ENCODE peak calls at places on chromosomes 16 and 17, in eight cellular contexts. I is stomach, V is right cardiac atrium, Y is left ventricle myocardium inferior, T is GM23248, P is SJSA1, F is mammary epithelial cell, W is tibial artery. L is an unnamed sample.

GRCh38 chr17:11996722-11997146 is 541 bp downstream of the ZNF18 start:
- DNase-seq in T (peak; percentile 72), F (peak; percentile 54), P (no peak), Y (no peak), V (no peak), I (peak; percentile 44), W (no peak), L (no peak)

GRCh38 chr17:65402513-65403086 is 158.8 kb downstream of the AXIN2 start:
- DNase-seq in Y (no peak), I (no peak), V (no peak), T (no peak), F (no peak), W (no peak), P (no peak), L (no peak)

GRCh38 chr16:82070656-82071369 is 35.8 kb downstream of the HSD17B2 start:
- DNase-seq in I (no peak), Y (no peak), P (peak; percentile 49), V (no peak), W (no peak), F (peak; percentile 96), T (peak; percentile 92), L (no peak)

GRCh38 chr16:21664801-21665492 is 1.2 kb downstream of the OTOA start:
- DNase-seq in W (no peak), V (no peak), I (no peak), T (no peak), Y (no peak), F (no peak), P (no peak), L (no peak)

GRCh38 chr16:19745286-19746018 is 27.4 kb downstream of the IQCK start:
- DNase-seq in P (peak; percentile 51), T (peak; percentile 62), V (no peak), I (no peak), F (no peak), Y (no peak), W (no peak), L (no peak)

GRCh38 chr16:87963400-87963799 is 12.2 kb downstream of the BANP start:
- DNase-seq in T (peak; percentile 97), F (peak; percentile 51), I (no peak), W (no peak), V (no peak), P (peak; percentile 84), Y (no peak), L (no peak)

GRCh38 chr17:32725697-32726096 is 151.2 kb downstream of the MYO1D start:
- DNase-seq in P (no peak), W (no peak), Y (no peak), F (no peak), V (no peak), I (no peak), T (no peak), L (no peak)

GRCh38 chr16:81567987-81568748 is 123.6 kb downstream of the CMIP start:
- DNase-seq in F (peak; percentile 81), V (no peak), P (peak; percentile 76), W (no peak), T (peak; percentile 88), Y (no peak), I (peak; percentile 58), L (peak; percentile 29)

GRCh38 chr17:10099051-10099571 is 99.3 kb downstream of the GAS7 start:
- DNase-seq in F (no peak), P (no peak), V (peak; percentile 63), Y (no peak), T (peak; percentile 96), I (no peak), W (peak; percentile 51), L (no peak)

GRCh38 chr16:17526956-17527355 is 56.2 kb upstream of the XYLT1 start:
- DNase-seq in V (no peak), T (no peak), P (no peak), W (no peak), Y (no peak), I (no peak), F (no peak), L (no peak)

GRCh38 chr17:81277421-81277820 is 17.7 kb downstream of the SLC38A10 start:
- DNase-seq in P (no peak), F (no peak), W (no peak), T (no peak), Y (peak; percentile 60), V (peak; percentile 95), I (peak; percentile 48), L (no peak)
- H3K4me3 ChIP-seq in P (no peak overlapping the region), F (no peak overlapping the region), W (no peak overlapping the region), T (no peak overlapping the region), Y (peak overlapping the region; percentile 47), V (no peak overlapping the region), I (peak overlapping the region; percentile 25), L (no peak overlapping the region)

GRCh38 chr17:46011711-46012505 is 12.9 kb downstream of the STH start:
- DNase-seq in V (no peak), F (no peak), W (no peak), T (no peak), Y (no peak), P (no peak), I (no peak), L (peak; percentile 66)

GRCh38 chr17:46013502-46014165 is 14.6 kb downstream of the STH start:
- DNase-seq in W (no peak), P (no peak), I (no peak), Y (no peak), T (peak; percentile 87), F (peak; percentile 22), V (no peak), L (no peak)

GRCh38 chr17:46010597-46011186 is 11.6 kb downstream of the STH start:
- DNase-seq in Y (no peak), P (no peak), W (no peak), T (peak; percentile 13), F (no peak), I (no peak), V (no peak), L (no peak)

GRCh38 chr17:46013127-46013501 is 14.1 kb downstream of the STH start:
- DNase-seq in Y (no peak), F (no peak), P (no peak), W (no peak), V (no peak), T (no peak), I (no peak), L (no peak)

DNA sequence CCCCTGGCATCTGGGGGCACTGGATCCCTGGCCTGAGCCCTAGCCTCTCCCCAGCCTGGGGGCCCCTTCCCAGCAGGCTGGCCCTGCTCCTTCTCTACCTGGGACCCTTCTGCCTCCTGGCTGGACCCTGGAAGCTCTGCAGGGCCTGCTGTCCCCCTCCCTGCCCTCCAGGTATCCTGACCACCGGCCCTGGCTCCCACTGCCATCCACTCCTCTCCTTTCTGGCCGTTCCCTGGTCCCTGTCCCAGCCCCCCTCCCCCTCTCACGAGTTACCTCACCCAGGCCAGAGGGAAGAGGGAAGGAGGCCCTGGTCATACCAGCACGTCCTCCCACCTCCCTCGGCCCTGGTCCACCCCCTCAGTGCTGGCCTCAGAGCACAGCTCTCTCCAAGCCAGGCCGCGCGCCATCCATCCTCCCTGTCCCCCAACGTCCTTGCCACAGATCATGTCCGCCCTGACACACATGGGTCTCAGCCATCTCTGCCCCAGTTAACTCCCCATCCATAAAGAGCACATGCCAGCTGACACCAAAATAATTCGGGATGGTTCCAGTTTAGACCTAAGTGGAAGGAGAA is 13.5 kb downstream of the STH start:
- DNase-seq in T (no peak), W (no peak), F (no peak), I (no peak), P (no peak), V (no peak), Y (no peak), L (no peak)
- H3K4me1 ChIP-seq in T (peaks cover 8% of the 10 kb centered on the region), W (peaks cover 10% of the 10 kb centered on the region), F (peaks cover 5% of the 10 kb centered on the region), I (no peaks in the 10 kb centered on the region), P (no peaks in the 10 kb centered on the region), V (no peaks in the 10 kb centered on the region), Y (no peaks in the 10 kb centered on the region), L (peaks cover 2% of the 10 kb centered on the region)

GRCh38 chr17:73593249-73593965 is 50.8 kb downstream of the SDK2 start:
- DNase-seq in W (no peak), T (no peak), Y (no peak), F (no peak), P (no peak), I (no peak), V (no peak), L (no peak)
- H3K4me3 ChIP-seq in W (no peak overlapping the region), T (no peak overlapping the region), Y (no peak overlapping the region), F (no peak overlapping the region), P (no peak overlapping the region), I (no peak overlapping the region), V (no peak overlapping the region), L (no peak overlapping the region)

GRCh38 chr16:51542856-51543510 is 391.9 kb upstream of the SALL1 start:
- DNase-seq in T (no peak), F (no peak), W (no peak), V (no peak), P (no peak), I (no peak), Y (no peak), L (no peak)

GRCh38 chr16:51550785-51551184 is 399.7 kb upstream of the SALL1 start:
- DNase-seq in T (no peak), Y (no peak), V (no peak), W (no peak), I (no peak), P (no peak), F (no peak), L (no peak)

GRCh38 chr16:51544850-51545467 is 393.9 kb upstream of the SALL1 start:
- DNase-seq in V (no peak), Y (no peak), T (no peak), P (peak; percentile 56), F (no peak), I (no peak), W (no peak), L (no peak)

GRCh38 chr16:51549836-51550235 is 398.8 kb upstream of the SALL1 start:
- DNase-seq in F (peak; percentile 57), Y (no peak), W (no peak), P (no peak), V (no peak), T (peak; percentile 19), I (no peak), L (no peak)

DNA sequence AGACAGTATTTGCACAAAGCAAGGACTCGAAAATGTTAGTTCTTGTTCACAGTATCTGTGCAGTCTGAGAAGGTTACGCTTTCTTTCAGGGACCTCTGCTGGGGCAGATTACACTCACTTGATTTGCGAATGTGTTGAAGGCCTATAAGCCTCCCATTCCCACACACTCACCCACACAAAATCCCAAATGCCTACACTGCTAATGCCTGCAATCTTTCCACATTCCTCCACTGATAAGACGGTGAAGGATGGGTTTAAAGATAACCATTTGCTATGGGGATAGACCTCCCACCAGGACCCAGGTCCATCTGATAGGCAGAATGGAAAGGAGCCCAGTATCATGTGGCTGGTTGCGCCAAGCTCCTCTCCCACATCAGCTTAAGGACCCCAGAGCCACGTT is 394.9 kb upstream of the SALL1 start:
- DNase-seq in I (no peak), F (no peak), Y (no peak), W (no peak), T (no peak), P (no peak), V (no peak), L (no peak)
- H3K4me1 ChIP-seq in I (no peaks in the 10 kb centered on the region), F (peaks cover 7% of the 10 kb centered on the region), Y (no peaks in the 10 kb centered on the region), W (no peaks in the 10 kb centered on the region), T (no peaks in the 10 kb centered on the region), P (peaks cover 31% of the 10 kb centered on the region), V (no peaks in the 10 kb centered on the region), L (no peaks in the 10 kb centered on the region)

GRCh38 chr16:56616608-56617211 is 8.3 kb downstream of the MT2A start:
- DNase-seq in I (no peak), T (no peak), W (no peak), F (no peak), V (no peak), Y (no peak), P (no peak), L (no peak)
- H3K4me3 ChIP-seq in I (peak overlapping the region; percentile 44), T (peak overlapping the region; percentile 68), W (peak overlapping the region; percentile 54), F (no peak overlapping the region), V (peak overlapping the region; percentile 39), Y (peak overlapping the region; percentile 66), P (no peak overlapping the region), L (peak overlapping the region; percentile 16)

GRCh38 chr16:3858809-3859208 is 21.7 kb downstream of the CREBBP start:
- DNase-seq in T (no peak), P (no peak), W (no peak), I (no peak), F (no peak), Y (no peak), V (no peak), L (no peak)
- H3K4me1 ChIP-seq in T (peaks cover 42% of the 10 kb centered on the region), P (peaks cover 13% of the 10 kb centered on the region), W (peaks cover 96% of the 10 kb centered on the region), I (peaks cover 53% of the 10 kb centered on the region), F (peaks cover 18% of the 10 kb centered on the region), Y (peaks cover 100% of the 10 kb centered on the region), V (peaks cover 31% of the 10 kb centered on the region), L (no peaks in the 10 kb centered on the region)